ENCODE peak calls at places on chromosomes 2 and 18, in eight cellular contexts. L, Z, V, E, G, S, Q and H are unnamed samples. For H3K9me3, the result is how much of the 10 kb centered on the place peaks cover.

GRCh38 chr2:149819356-149819957 is 231.9 kb upstream of the MMADHC start:
- DNase-seq in L (no peak), Z (no peak), V (no peak), E (no peak), G (no peak), S (no peak), Q (no peak), H (no peak)

GRCh38 chr18:9708057-9708881 is at the start of gene RAB31:
- DNase-seq in L (peak), Z (peak), V (peak), E (peak), G (peak), S (no peak), Q (peak), H (peak)

GRCh38 chr2:240107386-240107785 is 28.7 kb downstream of the COPS9 start:
- DNase-seq in L (no peak), Z (no peak), V (no peak), E (no peak), G (no peak), S (no peak), Q (no peak), H (no peak)

GRCh38 chr18:48802543-48803428 is 148.0 kb downstream of the SMAD7 start:
- DNase-seq in L (peak), Z (peak), V (peak), E (no peak), G (no peak), S (no peak), Q (peak), H (peak)

GRCh38 chr2:40487592-40487991 is 35.7 kb upstream of the SLC8A1 start:
- DNase-seq in L (no peak), Z (no peak), V (no peak), E (no peak), G (no peak), S (no peak), Q (peak), H (no peak)

GRCh38 chr2:209823484-209823883 is 51.9 kb downstream of the UNC80 start:
- DNase-seq in L (no peak), Z (no peak), V (no peak), E (no peak), G (no peak), S (no peak), Q (no peak), H (no peak)

GRCh38 chr2:241817126-241817820 is 8.3 kb downstream of the NEU4 start:
- DNase-seq in L (no peak), Z (peak), V (no peak), E (no peak), G (no peak), S (no peak), Q (peak), H (no peak)

GRCh38 chr2:226077031-226077430 is 677.5 kb downstream of the NYAP2 start:
- DNase-seq in L (no peak), Z (no peak), V (no peak), E (no peak), G (no peak), S (no peak), Q (no peak), H (no peak)

GRCh38 chr2:217075225-217075802 is 215.4 kb upstream of the TNP1 start:
- DNase-seq in L (no peak), Z (peak), V (no peak), E (peak), G (peak), S (no peak), Q (peak), H (no peak)

GRCh38 chr2:70596293-70596692 is 42.7 kb upstream of the TGFA start:
- DNase-seq in L (no peak), Z (no peak), V (no peak), E (no peak), G (no peak), S (no peak), Q (no peak), H (no peak)

GRCh38 chr2:9627310-9627709 is 3.5 kb downstream of the YWHAQ start:
- DNase-seq in L (no peak), Z (no peak), V (no peak), E (peak), G (no peak), S (no peak), Q (no peak), H (no peak)

GRCh38 chr2:8886876-8887275 is 49.5 kb upstream of the KIDINS220 start:
- DNase-seq in L (no peak), Z (no peak), V (no peak), E (no peak), G (no peak), S (no peak), Q (no peak), H (no peak)

GRCh38 chr2:69762513-69763494 is 20.9 kb downstream of the ANXA4 start:
- DNase-seq in L (no peak), Z (no peak), V (no peak), E (no peak), G (peak), S (no peak), Q (no peak), H (no peak)

GRCh38 chr18:55320399-55321255 is 267.4 kb downstream of the TCF4 start:
- DNase-seq in L (no peak), Z (no peak), V (no peak), E (no peak), G (no peak), S (no peak), Q (no peak), H (no peak)

GRCh38 chr18:9876867-9877654 is 8.7 kb upstream of the TXNDC2 start:
- DNase-seq in L (peak), Z (peak), V (no peak), E (peak), G (peak), S (no peak), Q (peak), H (no peak)

GRCh38 chr2:37414470-37414949 is 70.1 kb downstream of the QPCT start:
- DNase-seq in L (no peak), Z (no peak), V (no peak), E (peak), G (no peak), S (no peak), Q (no peak), H (no peak)

GRCh38 chr2:155250800-155251199 is 552.3 kb downstream of the KCNJ3 start:
- DNase-seq in L (no peak), Z (no peak), V (no peak), E (no peak), G (no peak), S (no peak), Q (no peak), H (no peak)

GRCh38 chr2:117834992-117835391 is 20.5 kb downstream of the DDX18 start:
- DNase-seq in L (no peak), Z (no peak), V (no peak), E (no peak), G (no peak), S (no peak), Q (no peak), H (no peak)

GRCh38 chr18:8730080-8730827 is 24.9 kb downstream of the MTCL1 start:
- DNase-seq in L (peak), Z (peak), V (peak), E (peak), G (peak), S (no peak), Q (peak), H (no peak)

GRCh38 chr18:27378396-27379094 is 193.4 kb upstream of the CHST9 start:
- DNase-seq in L (peak), Z (no peak), V (no peak), E (no peak), G (no peak), S (no peak), Q (no peak), H (no peak)

GRCh38 chr2:110748489-110748867 is 16.1 kb downstream of the ACOXL start:
- DNase-seq in L (no peak), Z (no peak), V (no peak), E (no peak), G (no peak), S (peak), Q (no peak), H (peak)

GRCh38 chr2:80852808-80853139 is 548.2 kb upstream of the LRRTM1 start:
- DNase-seq in L (no peak), Z (no peak), V (no peak), E (no peak), G (no peak), S (no peak), Q (no peak), H (no peak)

GRCh38 chr18:76446321-76446720 is 48.7 kb downstream of the ZNF516 start:
- DNase-seq in L (no peak), Z (peak), V (no peak), E (no peak), G (no peak), S (no peak), Q (peak), H (no peak)

GRCh38 chr2:12897181-12897580 is 180.4 kb downstream of the TRIB2 start:
- DNase-seq in L (no peak), Z (no peak), V (no peak), E (no peak), G (no peak), S (no peak), Q (no peak), H (no peak)

GRCh38 chr2:70340921-70341765 is 39.3 kb upstream of the FAM136A start:
- DNase-seq in L (peak), Z (no peak), V (peak), E (peak), G (peak), S (peak), Q (peak), H (no peak)

GRCh38 chr2:234596696-234597575 is 100.1 kb upstream of the ARL4C start:
- DNase-seq in L (no peak), Z (no peak), V (no peak), E (no peak), G (no peak), S (no peak), Q (no peak), H (no peak)

GRCh38 chr2:45014016-45014702 is 4.9 kb upstream of the SIX2 start:
- DNase-seq in L (peak), Z (no peak), V (no peak), E (no peak), G (peak), S (no peak), Q (no peak), H (no peak)

GRCh38 chr2:71697106-71698010 is 244.0 kb downstream of the DYSF start:
- DNase-seq in L (no peak), Z (no peak), V (no peak), E (no peak), G (no peak), S (no peak), Q (no peak), H (no peak)

GRCh38 chr2:229855116-229855515 is 66.7 kb downstream of the TRIP12 start:
- DNase-seq in L (no peak), Z (no peak), V (no peak), E (no peak), G (no peak), S (no peak), Q (no peak), H (no peak)

GRCh38 chr2:86172610-86173009 is 22.7 kb downstream of the IMMT start:
- DNase-seq in L (no peak), Z (no peak), V (no peak), E (no peak), G (no peak), S (no peak), Q (no peak), H (no peak)

GRCh38 chr2:15302154-15302553 is 259.0 kb downstream of the NBAS start:
- DNase-seq in L (no peak), Z (no peak), V (no peak), E (peak), G (no peak), S (no peak), Q (no peak), H (no peak)

GRCh38 chr2:85862426-85862825 is 26.4 kb downstream of the ST3GAL5 start:
- DNase-seq in L (no peak), Z (no peak), V (no peak), E (no peak), G (no peak), S (no peak), Q (peak), H (no peak)

GRCh38 chr2:201754683-201755415 is 25.9 kb downstream of the ALS2 start:
- DNase-seq in L (no peak), Z (no peak), V (no peak), E (no peak), G (no peak), S (no peak), Q (no peak), H (no peak)

DNA sequence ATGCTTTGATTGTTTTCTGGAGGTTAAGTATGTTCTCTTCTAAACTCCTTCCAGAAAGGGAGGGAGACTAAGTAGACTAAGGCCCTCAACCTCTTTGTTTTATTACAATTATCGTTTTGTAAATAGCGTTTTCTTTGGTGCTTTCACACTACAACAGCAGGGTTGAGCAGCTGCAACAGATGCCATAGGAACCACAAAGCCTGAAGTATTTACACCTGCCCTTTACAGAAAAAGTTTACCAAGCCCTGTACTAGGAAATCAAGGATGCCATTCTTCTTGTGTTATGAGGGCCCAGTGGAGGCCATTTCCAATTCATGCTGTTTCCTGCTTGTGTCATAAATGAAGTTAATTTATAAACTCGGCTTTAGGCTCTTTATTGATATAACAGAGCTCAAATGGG is 914.8 kb downstream of the DCDC2C start:
- DNase-seq in L (no peak), Z (no peak), V (no peak), E (no peak), G (no peak), S (no peak), Q (no peak), H (no peak)
- H3K9me3 ChIP-seq in L (under half), Z (under half), V (under half), E (under half), G (under half), S (under half), Q (under half), H (under half)

DNA sequence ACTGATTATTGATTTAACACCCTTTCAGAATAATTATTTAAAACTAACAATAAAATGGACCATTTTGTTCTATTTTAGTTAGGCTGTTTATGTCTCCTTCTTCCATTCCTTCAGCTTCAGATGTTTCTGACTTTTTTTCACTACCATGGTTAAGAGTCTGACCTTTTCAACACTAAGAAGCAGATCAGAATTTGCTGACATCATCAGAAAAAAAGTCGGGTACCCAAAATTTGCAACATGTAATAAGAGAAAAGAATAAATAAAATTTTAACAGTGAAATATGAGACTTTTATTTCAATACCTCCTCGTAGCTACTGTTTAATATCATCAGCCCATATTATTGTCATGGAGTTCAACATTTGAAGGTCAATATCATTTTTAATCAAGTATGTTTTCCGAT is 1158.3 kb downstream of the RPIA start:
- DNase-seq in L (no peak), Z (no peak), V (no peak), E (no peak), G (no peak), S (no peak), Q (no peak), H (no peak)
- H3K9me3 ChIP-seq in L (under half), Z (under half), V (under half), E (under half), G (under half), S (under half), Q (under half), H (under half)

GRCh38 chr2:95388878-95389255 is 13.6 kb upstream of the FAHD2A start:
- DNase-seq in L (no peak), Z (no peak), V (no peak), E (no peak), G (no peak), S (no peak), Q (no peak), H (no peak)
- H3K9me3 ChIP-seq in L (under half), Z (under half), V (under half), E (under half), G (under half), S (under half), Q (under half), H (under half)

DNA sequence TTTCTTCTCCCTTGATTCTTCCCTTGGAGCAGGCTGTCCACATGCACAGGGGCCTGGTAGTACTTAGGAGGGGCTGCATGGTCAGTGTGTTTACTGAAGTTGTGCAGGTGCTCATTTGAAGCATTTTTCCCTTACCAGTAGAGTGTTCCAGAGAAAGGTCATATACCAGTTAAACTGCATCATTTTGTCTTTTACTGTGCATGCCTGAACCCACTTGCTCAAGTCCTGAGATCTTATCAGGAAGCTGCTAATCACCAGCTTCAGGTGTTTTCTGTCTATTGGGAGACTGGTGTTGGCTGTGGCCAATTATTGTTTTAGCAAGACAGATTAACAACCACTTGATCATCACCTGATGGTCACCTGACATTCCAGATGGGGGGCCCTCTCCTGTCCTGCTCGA is 676.6 kb downstream of the DPP10 start:
- DNase-seq in L (no peak), Z (no peak), V (no peak), E (no peak), G (no peak), S (no peak), Q (no peak), H (no peak)
- H3K9me3 ChIP-seq in L (under half), Z (under half), V (under half), E (under half), G (under half), S (under half), Q (under half), H (under half)

GRCh38 chr18:59268127-59268721 is 5.0 kb downstream of the RAX start:
- DNase-seq in L (no peak), Z (no peak), V (no peak), E (no peak), G (no peak), S (no peak), Q (no peak), H (no peak)

GRCh38 chr18:59266459-59266858 is 6.8 kb downstream of the RAX start:
- DNase-seq in L (no peak), Z (no peak), V (no peak), E (no peak), G (no peak), S (no peak), Q (no peak), H (no peak)

GRCh38 chr18:59267511-59268126 is 5.6 kb downstream of the RAX start:
- DNase-seq in L (no peak), Z (no peak), V (no peak), E (no peak), G (no peak), S (no peak), Q (no peak), H (no peak)

GRCh38 chr18:59266019-59266369 is 7.3 kb downstream of the RAX start:
- DNase-seq in L (no peak), Z (no peak), V (no peak), E (no peak), G (no peak), S (no peak), Q (no peak), H (no peak)

GRCh38 chr18:59266876-59267510 is 6.3 kb downstream of the RAX start:
- DNase-seq in L (no peak), Z (no peak), V (no peak), E (no peak), G (no peak), S (no peak), Q (no peak), H (no peak)
- H3K9me3 ChIP-seq in L (under half), Z (under half), V (under half), E (under half), G (under half), S (under half), Q (under half), H (under half)

GRCh38 chr18:79733996-79734770 is 54.6 kb downstream of the CTDP1 start:
- DNase-seq in L (no peak), Z (peak), V (no peak), E (no peak), G (no peak), S (no peak), Q (no peak), H (no peak)
- H3K9me3 ChIP-seq in L (under half), Z (under half), V (under half), E (under half), G (under half), S (under half), Q (under half), H (under half)

GRCh38 chr2:127358971-127359370 is 28.8 kb downstream of the MAP3K2 start:
- DNase-seq in L (no peak), Z (no peak), V (no peak), E (no peak), G (no peak), S (no peak), Q (no peak), H (no peak)
- H3K9me3 ChIP-seq in L (under half), Z (under half), V (under half), E (under half), G (under half), S (under half), Q (under half), H (under half)

DNA sequence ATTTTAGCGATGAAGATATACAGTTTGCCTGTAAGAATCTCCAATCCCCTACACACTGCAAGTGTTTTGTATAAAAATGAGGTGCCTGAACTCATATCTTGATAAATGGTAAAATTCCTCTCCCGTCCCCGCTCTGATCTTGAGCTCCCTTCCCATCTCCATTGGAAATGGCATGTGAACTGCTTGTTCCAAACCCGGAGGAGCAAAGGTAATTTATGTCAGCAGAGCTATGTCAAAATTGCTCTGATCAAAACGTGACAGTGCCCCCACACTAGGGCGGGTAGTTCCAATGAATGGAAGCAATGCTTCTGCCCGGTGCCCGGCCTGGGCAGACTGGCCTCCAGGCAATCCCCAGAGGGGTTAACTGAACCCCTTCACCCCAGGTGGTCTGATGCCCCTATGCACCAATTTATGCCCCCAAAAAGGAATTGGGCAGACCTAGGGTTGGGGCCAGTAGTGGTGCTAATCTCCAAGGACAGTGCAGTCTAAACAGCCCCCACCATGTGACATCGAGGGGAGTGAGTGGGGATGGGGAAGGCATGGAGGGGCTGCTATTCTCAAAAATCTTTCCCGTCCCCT is 3.6 kb upstream of the GMPPA start:
- DNase-seq in L (no peak), Z (no peak), V (no peak), E (no peak), G (no peak), S (no peak), Q (no peak), H (no peak)
- H3K9me3 ChIP-seq in L (under half), Z (under half), V (under half), E (under half), G (under half), S (under half), Q (under half), H (under half)

GRCh38 chr2:146697307-146697706 is 1147.5 kb upstream of the ACVR2A start:
- DNase-seq in L (no peak), Z (no peak), V (no peak), E (no peak), G (no peak), S (no peak), Q (no peak), H (no peak)
- H3K9me3 ChIP-seq in L (under half), Z (under half), V (under half), E (under half), G (under half), S (under half), Q (under half), H (under half)